ENCODE peak calls at places on chromosomes 2 and 18, in four cellular contexts. One of them, this sample, is unnamed.

GRCh38 chr2:228689049-228689448 is 507.6 kb upstream of the SPHKAP start:
- DNase-seq in iris pigment epithelial cell: no peak
- DNase-seq in Kasumi-1: no peak
- DNase-seq in fibroblast of mammary gland: peak
- DNase-seq in this sample: peak

GRCh38 chr2:102321954-102322719 is 10.8 kb downstream of the IL1RL1 start:
- DNase-seq in Kasumi-1: no peak
- DNase-seq in fibroblast of mammary gland: no peak
- DNase-seq in iris pigment epithelial cell: no peak
- DNase-seq in this sample: no peak

GRCh38 chr2:3659447-3660432 is 1.7 kb downstream of the ALLC start:
- DNase-seq in fibroblast of mammary gland: no peak
- DNase-seq in iris pigment epithelial cell: no peak
- DNase-seq in Kasumi-1: peak
- DNase-seq in this sample: no peak

GRCh38 chr18:62881509-62882016 is 166.2 kb downstream of the PHLPP1 start:
- DNase-seq in fibroblast of mammary gland: peak
- DNase-seq in iris pigment epithelial cell: peak
- DNase-seq in Kasumi-1: peak
- DNase-seq in this sample: peak

GRCh38 chr2:237242091-237242536 is 156.4 kb downstream of the COPS8 start:
- DNase-seq in Kasumi-1: no peak
- DNase-seq in iris pigment epithelial cell: no peak
- DNase-seq in fibroblast of mammary gland: peak
- DNase-seq in this sample: no peak

GRCh38 chr2:197628043-197628500 is 47.3 kb downstream of the RFTN2 start:
- DNase-seq in iris pigment epithelial cell: peak
- DNase-seq in Kasumi-1: no peak
- DNase-seq in fibroblast of mammary gland: peak
- DNase-seq in this sample: peak

GRCh38 chr2:49753344-49753930 is 599.1 kb upstream of the FSHR start:
- DNase-seq in iris pigment epithelial cell: peak
- DNase-seq in Kasumi-1: no peak
- DNase-seq in fibroblast of mammary gland: no peak
- DNase-seq in this sample: no peak

GRCh38 chr2:160157861-160158813 is 41.9 kb downstream of the ITGB6 start:
- DNase-seq in iris pigment epithelial cell: peak
- DNase-seq in fibroblast of mammary gland: peak
- DNase-seq in Kasumi-1: no peak
- DNase-seq in this sample: peak

GRCh38 chr2:178112202-178113152 is at the start of gene RBM45:
- DNase-seq in Kasumi-1: peak
- DNase-seq in iris pigment epithelial cell: peak
- DNase-seq in fibroblast of mammary gland: peak
- DNase-seq in this sample: peak

GRCh38 chr2:19235308-19235707 is 123.1 kb downstream of the OSR1 start:
- DNase-seq in fibroblast of mammary gland: peak
- DNase-seq in Kasumi-1: no peak
- DNase-seq in iris pigment epithelial cell: peak
- DNase-seq in this sample: peak

GRCh38 chr2:3309496-3310355 is 67.9 kb downstream of the EIPR1 start:
- DNase-seq in Kasumi-1: no peak
- DNase-seq in iris pigment epithelial cell: no peak
- DNase-seq in fibroblast of mammary gland: no peak
- DNase-seq in this sample: no peak